ENCODE peak calls at places on chromosome 3, in seven cellular contexts. One of them, this sample, is unnamed.

GRCh38 chr3:66486646-66487045 is 14.2 kb downstream of the LRIG1 start:
- DNase-seq in stimulated activated CD4-positive, alpha-beta T cell treated with anti-CD3 and anti-CD28 coated beads, Interleukin-1b, Interleukin-23, amount 100 ng/mL, for 4 hours: no peak
- DNase-seq in fibroblast of pulmonary artery: peak
- DNase-seq in effector CD4-positive, alpha-beta T cell: no peak
- DNase-seq in fibroblast of lung: peak
- DNase-seq in Daoy: no peak
- DNase-seq in cardiac muscle cell: no peak
- DNase-seq in this sample: no peak

GRCh38 chr3:159904455-159904854 is 84.2 kb upstream of the IL12A start:
- DNase-seq in fibroblast of lung: no peak
- DNase-seq in effector CD4-positive, alpha-beta T cell: no peak
- DNase-seq in Daoy: no peak
- DNase-seq in fibroblast of pulmonary artery: no peak
- DNase-seq in cardiac muscle cell: no peak
- DNase-seq in stimulated activated CD4-positive, alpha-beta T cell treated with anti-CD3 and anti-CD28 coated beads, Interleukin-1b, Interleukin-23, amount 100 ng/mL, for 4 hours: no peak
- DNase-seq in this sample: no peak

GRCh38 chr3:35335703-35336102 is 303.6 kb upstream of the ARPP21 start:
- DNase-seq in fibroblast of lung: no peak
- DNase-seq in stimulated activated CD4-positive, alpha-beta T cell treated with anti-CD3 and anti-CD28 coated beads, Interleukin-1b, Interleukin-23, amount 100 ng/mL, for 4 hours: no peak
- DNase-seq in fibroblast of pulmonary artery: peak
- DNase-seq in cardiac muscle cell: no peak
- DNase-seq in effector CD4-positive, alpha-beta T cell: no peak
- DNase-seq in Daoy: no peak
- DNase-seq in this sample: no peak

GRCh38 chr3:86990171-86990733 is 697 bp downstream of the VGLL3 start:
- DNase-seq in fibroblast of pulmonary artery: no peak
- DNase-seq in stimulated activated CD4-positive, alpha-beta T cell treated with anti-CD3 and anti-CD28 coated beads, Interleukin-1b, Interleukin-23, amount 100 ng/mL, for 4 hours: no peak
- DNase-seq in effector CD4-positive, alpha-beta T cell: no peak
- DNase-seq in cardiac muscle cell: no peak
- DNase-seq in fibroblast of lung: no peak
- DNase-seq in Daoy: peak
- DNase-seq in this sample: no peak

GRCh38 chr3:72177075-72178050 is 392.4 kb upstream of the PROK2 start:
- DNase-seq in cardiac muscle cell: no peak
- DNase-seq in stimulated activated CD4-positive, alpha-beta T cell treated with anti-CD3 and anti-CD28 coated beads, Interleukin-1b, Interleukin-23, amount 100 ng/mL, for 4 hours: no peak
- DNase-seq in Daoy: peak
- DNase-seq in fibroblast of lung: peak
- DNase-seq in effector CD4-positive, alpha-beta T cell: no peak
- DNase-seq in fibroblast of pulmonary artery: peak
- DNase-seq in this sample: no peak

GRCh38 chr3:128383316-128384235 is 83.1 kb downstream of the DNAJB8 start:
- DNase-seq in fibroblast of pulmonary artery: peak
- DNase-seq in Daoy: peak
- DNase-seq in stimulated activated CD4-positive, alpha-beta T cell treated with anti-CD3 and anti-CD28 coated beads, Interleukin-1b, Interleukin-23, amount 100 ng/mL, for 4 hours: peak
- DNase-seq in fibroblast of lung: peak
- DNase-seq in effector CD4-positive, alpha-beta T cell: no peak
- DNase-seq in cardiac muscle cell: peak
- DNase-seq in this sample: no peak

GRCh38 chr3:178353292-178353814 is 182.9 kb upstream of the KCNMB2 start:
- DNase-seq in fibroblast of pulmonary artery: no peak
- DNase-seq in stimulated activated CD4-positive, alpha-beta T cell treated with anti-CD3 and anti-CD28 coated beads, Interleukin-1b, Interleukin-23, amount 100 ng/mL, for 4 hours: no peak
- DNase-seq in effector CD4-positive, alpha-beta T cell: no peak
- DNase-seq in fibroblast of lung: peak
- DNase-seq in Daoy: no peak
- DNase-seq in cardiac muscle cell: no peak
- DNase-seq in this sample: peak

GRCh38 chr3:135147657-135148056 is 352.6 kb downstream of the EPHB1 start:
- DNase-seq in Daoy: no peak
- DNase-seq in fibroblast of lung: no peak
- DNase-seq in stimulated activated CD4-positive, alpha-beta T cell treated with anti-CD3 and anti-CD28 coated beads, Interleukin-1b, Interleukin-23, amount 100 ng/mL, for 4 hours: no peak
- DNase-seq in fibroblast of pulmonary artery: no peak
- DNase-seq in effector CD4-positive, alpha-beta T cell: no peak
- DNase-seq in cardiac muscle cell: no peak
- DNase-seq in this sample: no peak